ENCODE peak calls at places on chromosomes 16 and 17, in five cellular contexts. One of them, this sample, is unnamed.

GRCh38 chr16:75497558-75497957 is 2.3 kb upstream of the CHST6 start:
- DNase-seq in fibroblast of lung: no peak
- DNase-seq in lung: no peak
- DNase-seq in PC-3: no peak
- DNase-seq in transverse colon: no peak
- DNase-seq in this sample: no peak

GRCh38 chr16:79007614-79008013 is 592.9 kb downstream of the MAF start:
- DNase-seq in PC-3: no peak
- DNase-seq in transverse colon: no peak
- DNase-seq in fibroblast of lung: no peak
- DNase-seq in lung: no peak
- DNase-seq in this sample: no peak

GRCh38 chr17:57274162-57274561 is 17.8 kb downstream of the MSI2 start:
- DNase-seq in lung: no peak
- DNase-seq in PC-3: no peak
- DNase-seq in fibroblast of lung: no peak
- DNase-seq in transverse colon: no peak
- DNase-seq in this sample: no peak

GRCh38 chr17:30160419-30161172 is 44.0 kb downstream of the NSRP1 start:
- DNase-seq in PC-3: no peak
- DNase-seq in transverse colon: no peak
- DNase-seq in fibroblast of lung: no peak
- DNase-seq in lung: no peak
- DNase-seq in this sample: no peak

GRCh38 chr16:50025544-50025931 is 513 bp downstream of the CNEP1R1 start:
- DNase-seq in fibroblast of lung: no peak
- DNase-seq in transverse colon: peak; percentile 20
- DNase-seq in PC-3: peak; percentile 3
- DNase-seq in lung: no peak
- DNase-seq in this sample: peak; percentile 39

GRCh38 chr17:7557825-7558543 is 566 bp upstream of the TNFSF13 start:
- DNase-seq in lung: peak; percentile 93
- DNase-seq in PC-3: peak; percentile 66
- DNase-seq in fibroblast of lung: peak; percentile 77
- DNase-seq in transverse colon: peak; percentile 94
- DNase-seq in this sample: peak; percentile 72

GRCh38 chr17:22310717-22311686 is 618.7 kb downstream of the KCNJ18 start:
- DNase-seq in lung: no peak
- DNase-seq in PC-3: peak; percentile 29
- DNase-seq in fibroblast of lung: no peak
- DNase-seq in transverse colon: no peak
- DNase-seq in this sample: no peak

GRCh38 chr16:62872339-62872738 is 836.1 kb upstream of the CDH8 start:
- DNase-seq in fibroblast of lung: no peak
- DNase-seq in transverse colon: no peak
- DNase-seq in lung: no peak
- DNase-seq in PC-3: no peak
- DNase-seq in this sample: no peak

GRCh38 chr16:88784074-88784855 is 755 bp downstream of the PIEZO1 start:
- DNase-seq in lung: peak; percentile 65
- DNase-seq in transverse colon: peak; percentile 74
- DNase-seq in PC-3: peak; percentile 57
- DNase-seq in fibroblast of lung: peak; percentile 85
- DNase-seq in this sample: peak; percentile 72

GRCh38 chr17:10177921-10178788 is 20.3 kb downstream of the GAS7 start:
- DNase-seq in PC-3: no peak
- DNase-seq in lung: no peak
- DNase-seq in transverse colon: no peak
- DNase-seq in fibroblast of lung: no peak
- DNase-seq in this sample: no peak

GRCh38 chr16:62010186-62010585 is 26.1 kb downstream of the CDH8 start:
- DNase-seq in PC-3: no peak
- DNase-seq in fibroblast of lung: no peak
- DNase-seq in lung: no peak
- DNase-seq in transverse colon: no peak
- DNase-seq in this sample: no peak

GRCh38 chr17:36849871-36850348 is 87.4 kb upstream of the LHX1 start:
- DNase-seq in lung: no peak
- DNase-seq in transverse colon: no peak
- DNase-seq in PC-3: peak; percentile 25
- DNase-seq in fibroblast of lung: peak; percentile 34
- DNase-seq in this sample: peak; percentile 56
- TF ChIP-seq CTCF in lung: no peak
- TF ChIP-seq CTCF in transverse colon: no peak
- TF ChIP-seq CTCF in PC-3: no peak
- TF ChIP-seq CTCF in fibroblast of lung: peak; percentile 20
- TF ChIP-seq CTCF in this sample: no peak

GRCh38 chr17:67438669-67439068 is 61.6 kb downstream of the PITPNC1 start:
- DNase-seq in PC-3: no peak
- DNase-seq in fibroblast of lung: no peak
- DNase-seq in lung: no peak
- DNase-seq in transverse colon: no peak
- DNase-seq in this sample: no peak
- TF ChIP-seq CTCF in PC-3: no peak
- TF ChIP-seq CTCF in fibroblast of lung: no peak
- TF ChIP-seq CTCF in lung: no peak
- TF ChIP-seq CTCF in transverse colon: no peak
- TF ChIP-seq CTCF in this sample: no peak

GRCh38 chr17:34675143-34675542 is 95.8 kb downstream of the TMEM132E start:
- DNase-seq in lung: no peak
- DNase-seq in transverse colon: no peak
- DNase-seq in PC-3: no peak
- DNase-seq in fibroblast of lung: no peak
- DNase-seq in this sample: peak; percentile 1
- TF ChIP-seq CTCF in lung: no peak
- TF ChIP-seq CTCF in transverse colon: no peak
- TF ChIP-seq CTCF in PC-3: no peak
- TF ChIP-seq CTCF in fibroblast of lung: no peak
- TF ChIP-seq CTCF in this sample: no peak

DNA sequence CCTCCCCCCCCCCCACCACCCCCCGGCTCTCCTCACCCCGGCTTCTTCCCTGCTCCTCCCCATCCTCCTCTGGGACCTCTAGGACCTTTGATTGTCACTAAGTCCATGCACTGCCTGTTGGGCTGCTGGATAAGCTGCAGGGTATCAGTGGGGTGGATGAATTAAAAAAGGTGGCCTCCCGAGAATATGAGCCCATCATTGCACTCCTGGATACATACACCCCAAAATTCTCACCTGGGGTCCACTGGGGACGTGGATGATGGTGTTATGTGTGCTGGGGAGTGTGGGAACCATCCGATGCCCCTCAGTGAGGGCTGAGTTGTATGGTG is 88.8 kb downstream of the IRF8 start:
- DNase-seq in transverse colon: peak; percentile 1
- DNase-seq in fibroblast of lung: no peak
- DNase-seq in PC-3: no peak
- DNase-seq in lung: no peak
- DNase-seq in this sample: no peak
- TF ChIP-seq CTCF in transverse colon: no peak
- TF ChIP-seq CTCF in fibroblast of lung: no peak
- TF ChIP-seq CTCF in PC-3: no peak
- TF ChIP-seq CTCF in lung: no peak
- TF ChIP-seq CTCF in this sample: no peak

This sample was measured in GM13976.